ENCODE peak calls at places on chromosome 2, in five cellular contexts. K, S, R, Q and Y are unnamed samples.
A peak's percentile ranks its signal among the peaks of the same experiment; 100 is the strongest.

GRCh38 chr2:163465440-163465839 is 270.4 kb downstream of the FIGN start:
- DNase-seq in K (no peak), S (no peak), R (no peak), Q (no peak), Y (no peak)

GRCh38 chr2:70143314-70144150 is 47.3 kb downstream of the C2orf42 start:
- DNase-seq in K (peak; percentile 67), S (no peak), R (peak; percentile 42), Q (peak; percentile 71), Y (no peak)

GRCh38 chr2:39380525-39381150 is 56.4 kb downstream of the MAP4K3 start:
- DNase-seq in K (no peak), S (no peak), R (no peak), Q (no peak), Y (no peak)

GRCh38 chr2:30217644-30218361 is 13.5 kb upstream of the LBH start:
- DNase-seq in K (no peak), S (no peak), R (no peak), Q (peak; percentile 78), Y (no peak)

GRCh38 chr2:19576411-19576810 is 218.0 kb upstream of the OSR1 start:
- DNase-seq in K (no peak), S (no peak), R (no peak), Q (no peak), Y (no peak)

GRCh38 chr2:8006626-8007025 is 675.2 kb upstream of the ID2 start:
- DNase-seq in K (no peak), S (no peak), R (no peak), Q (no peak), Y (no peak)

GRCh38 chr2:169426069-169426663 is 53.1 kb upstream of the BBS5 start:
- DNase-seq in K (no peak), S (no peak), R (no peak), Q (no peak), Y (no peak)

GRCh38 chr2:179031731-179032408 is 18.1 kb downstream of the CCDC141 start:
- DNase-seq in K (no peak), S (no peak), R (no peak), Q (no peak), Y (no peak)

GRCh38 chr2:106542730-106543359 is 55.7 kb downstream of the CD8B2 start:
- DNase-seq in K (peak; percentile 60), S (peak; percentile 72), R (peak; percentile 33), Q (peak; percentile 68), Y (no peak)

GRCh38 chr2:227717687-227718567 is at the start of gene SLC19A3:
- DNase-seq in K (peak; percentile 87), S (peak; percentile 82), R (peak; percentile 89), Q (peak; percentile 91), Y (peak; percentile 93)

GRCh38 chr2:225031599-225031998 is 10.7 kb downstream of the DOCK10 start:
- DNase-seq in K (no peak), S (no peak), R (no peak), Q (no peak), Y (no peak)

GRCh38 chr2:96702098-96702785 is 37.6 kb downstream of the LMAN2L start:
- DNase-seq in K (no peak), S (no peak), R (no peak), Q (no peak), Y (no peak)

GRCh38 chr2:54918647-54919280 is 131.5 kb downstream of the RTN4 start:
- DNase-seq in K (no peak), S (no peak), R (no peak), Q (no peak), Y (no peak)

GRCh38 chr2:195343942-195344530 is 313.0 kb upstream of the SLC39A10 start:
- DNase-seq in K (no peak), S (no peak), R (no peak), Q (no peak), Y (no peak)

GRCh38 chr2:231387904-231388724 is 7.4 kb upstream of the B3GNT7 start:
- DNase-seq in K (no peak), S (no peak), R (peak; percentile 39), Q (no peak), Y (no peak)

GRCh38 chr2:45652090-45653050 is 895 bp downstream of the PRKCE start:
- DNase-seq in K (peak; percentile 48), S (no peak), R (peak; percentile 42), Q (peak; percentile 46), Y (no peak)

GRCh38 chr2:15560404-15560987 is 638 bp downstream of the NBAS start:
- DNase-seq in K (no peak), S (peak; percentile 44), R (no peak), Q (peak; percentile 28), Y (no peak)

GRCh38 chr2:175167792-175168563 is at the start of gene ATF2:
- DNase-seq in K (peak; percentile 99), S (peak; percentile 90), R (peak; percentile 99), Q (peak; percentile 99), Y (peak; percentile 100)

GRCh38 chr2:242085941-242086621 is 216.6 kb downstream of the RTP5 start:
- DNase-seq in K (peak; percentile 36), S (no peak), R (no peak), Q (peak; percentile 76), Y (no peak)

GRCh38 chr2:25877431-25878360 is 591 bp downstream of the ASXL2 start:
- DNase-seq in K (peak; percentile 21), S (peak; percentile 73), R (peak; percentile 25), Q (peak; percentile 76), Y (no peak)

GRCh38 chr2:104863585-104864279 is 9.8 kb downstream of the POU3F3 start:
- DNase-seq in K (no peak), S (no peak), R (no peak), Q (no peak), Y (no peak)

GRCh38 chr2:125405816-125406215 is 1250.1 kb upstream of the GYPC start:
- DNase-seq in K (no peak), S (peak; percentile 8), R (no peak), Q (no peak), Y (no peak)

GRCh38 chr2:64586883-64587481 is 62.9 kb downstream of the AFTPH start:
- DNase-seq in K (no peak), S (peak; percentile 68), R (no peak), Q (no peak), Y (no peak)

GRCh38 chr2:58494059-58494458 is 252.9 kb upstream of the FANCL start:
- DNase-seq in K (no peak), S (no peak), R (no peak), Q (no peak), Y (no peak)

GRCh38 chr2:138147796-138148195 is 183.5 kb downstream of the HNMT start:
- DNase-seq in K (no peak), S (no peak), R (no peak), Q (no peak), Y (no peak)

GRCh38 chr2:230130668-230131364 is 62.1 kb upstream of the SLC16A14 start:
- DNase-seq in K (no peak), S (no peak), R (peak; percentile 85), Q (peak; percentile 51), Y (peak; percentile 91)

GRCh38 chr2:43078781-43079755 is 147.3 kb downstream of the ZFP36L2 start:
- DNase-seq in K (no peak), S (no peak), R (no peak), Q (no peak), Y (no peak)

GRCh38 chr2:173286153-173286809 is 68.4 kb upstream of the CDCA7 start:
- DNase-seq in K (no peak), S (peak; percentile 8), R (no peak), Q (no peak), Y (no peak)

GRCh38 chr2:1550658-1551316 is 137.5 kb downstream of the TPO start:
- DNase-seq in K (no peak), S (peak; percentile 75), R (peak; percentile 42), Q (peak; percentile 52), Y (no peak)

GRCh38 chr2:217902281-217903141 is 100.3 kb downstream of the TNS1 start:
- DNase-seq in K (peak; percentile 93), S (peak; percentile 39), R (peak; percentile 83), Q (peak; percentile 92), Y (peak; percentile 96)
- TF ChIP-seq POLR2A in K (no peak), S (no peak), R (no peak), Q (no peak), Y (no peak)

GRCh38 chr2:237729681-237730475 is 68.7 kb upstream of the RBM44 start:
- DNase-seq in K (no peak), S (no peak), R (no peak), Q (no peak), Y (no peak)

GRCh38 chr2:237733677-237734300 is 64.8 kb upstream of the RBM44 start:
- DNase-seq in K (no peak), S (no peak), R (no peak), Q (no peak), Y (no peak)

GRCh38 chr2:237732790-237733349 is 65.7 kb upstream of the RBM44 start:
- DNase-seq in K (no peak), S (no peak), R (no peak), Q (no peak), Y (no peak)

GRCh38 chr2:237732070-237732469 is 66.5 kb upstream of the RBM44 start:
- DNase-seq in K (no peak), S (no peak), R (no peak), Q (no peak), Y (no peak)

GRCh38 chr2:237731663-237732062 is 66.9 kb upstream of the RBM44 start:
- DNase-seq in K (no peak), S (peak; percentile 79), R (no peak), Q (peak; percentile 62), Y (no peak)
- TF ChIP-seq POLR2A in K (no peak), S (no peak), R (no peak), Q (no peak), Y (no peak)

DNA sequence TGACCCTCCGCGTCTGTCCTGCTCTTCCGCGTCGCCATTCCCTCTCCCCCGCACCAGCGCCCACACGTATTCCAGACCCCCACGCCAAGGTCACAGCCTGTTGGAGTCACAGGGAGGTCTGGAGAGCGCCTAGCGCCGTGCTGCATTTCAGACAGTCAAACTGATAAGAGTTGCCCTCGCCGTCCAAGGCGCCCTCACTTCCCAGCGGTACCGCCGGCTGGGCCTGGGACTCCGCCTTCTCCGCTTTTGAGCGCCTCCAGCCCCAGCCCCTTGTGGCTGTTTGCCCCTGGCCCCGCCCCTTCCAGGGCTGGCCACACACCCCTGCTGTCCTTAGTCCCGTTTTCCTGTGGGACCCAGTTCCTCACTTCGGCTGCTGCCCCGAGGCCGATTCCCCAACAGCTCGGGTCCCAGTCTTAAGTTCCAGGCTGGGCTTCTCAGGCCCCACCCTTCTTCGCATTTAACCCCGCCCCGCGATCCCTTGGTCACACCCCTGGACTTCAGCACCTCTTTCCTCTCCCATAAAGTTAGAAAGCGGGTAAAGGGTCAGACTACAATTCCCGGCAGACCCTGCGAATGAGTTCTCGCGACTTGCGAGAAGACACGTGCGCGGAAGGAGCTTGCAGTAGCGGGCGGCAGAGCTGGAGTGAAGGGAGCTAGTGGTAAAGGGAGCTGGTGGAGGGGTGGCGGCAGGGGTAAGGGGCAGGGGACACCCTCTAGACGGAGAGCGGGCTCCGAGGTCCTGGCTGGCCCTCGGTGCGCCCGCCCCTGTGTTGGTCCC is at the start of gene GMPPA:
- DNase-seq in K (peak; percentile 99), S (peak; percentile 99), R (peak; percentile 96), Q (peak; percentile 98), Y (peak; percentile 99)
- TF ChIP-seq POLR2A in K (no peak), S (peak; percentile 89), R (peak; percentile 46), Q (no peak), Y (peak; percentile 59)

GRCh38 chr2:206096876-206097275 is 10.9 kb upstream of the INO80D start:
- DNase-seq in K (no peak), S (no peak), R (no peak), Q (no peak), Y (no peak)

GRCh38 chr2:206095925-206096324 is 10.0 kb upstream of the INO80D start:
- DNase-seq in K (no peak), S (no peak), R (no peak), Q (no peak), Y (no peak)

DNA sequence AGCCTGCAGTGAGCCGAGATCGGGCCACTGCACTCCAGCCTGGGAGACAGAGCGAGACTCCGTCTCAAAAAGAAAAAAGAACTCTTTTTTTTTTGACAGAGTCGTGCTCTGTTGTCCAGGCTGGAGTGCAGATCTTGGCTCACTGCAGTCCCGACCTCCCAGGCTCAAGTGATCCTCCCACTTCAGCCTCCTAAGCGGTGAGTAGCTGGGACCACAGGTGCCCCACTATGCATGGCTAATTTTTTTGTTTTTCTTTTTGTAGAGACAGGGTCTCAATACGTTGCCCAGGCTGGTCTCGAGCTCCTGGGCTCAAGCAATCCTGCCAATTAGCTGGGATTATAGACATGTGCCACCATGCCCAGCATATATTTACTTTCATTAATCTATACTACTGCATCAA is 12.5 kb upstream of the INO80D start:
- DNase-seq in K (no peak), S (no peak), R (no peak), Q (no peak), Y (no peak)
- TF ChIP-seq POLR2A in K (no peak), S (no peak), R (no peak), Q (no peak), Y (no peak)